ENCODE peak calls at places on chromosomes 7 and 10, in six cellular contexts. One of them, this sample, is unnamed.

GRCh38 chr10:101839421-101840063 is 4.1 kb downstream of the KCNIP2 start:
- DNase-seq in omental fat pad: no peak
- DNase-seq in heart right ventricle: no peak
- DNase-seq in H1: no peak
- DNase-seq in transverse colon: peak
- DNase-seq in B cell: peak
- DNase-seq in this sample: no peak

GRCh38 chr7:149261321-149261828 is 621 bp upstream of the ZNF783 start:
- DNase-seq in transverse colon: no peak
- DNase-seq in heart right ventricle: peak
- DNase-seq in H1: no peak
- DNase-seq in B cell: no peak
- DNase-seq in omental fat pad: no peak
- DNase-seq in this sample: no peak

GRCh38 chr7:89103564-89103963 is 308.0 kb upstream of the TEX47 start:
- DNase-seq in transverse colon: no peak
- DNase-seq in heart right ventricle: no peak
- DNase-seq in omental fat pad: no peak
- DNase-seq in B cell: no peak
- DNase-seq in H1: no peak
- DNase-seq in this sample: no peak

GRCh38 chr10:481636-482035 is 207.8 kb downstream of the DIP2C start:
- DNase-seq in B cell: no peak
- DNase-seq in omental fat pad: no peak
- DNase-seq in H1: no peak
- DNase-seq in heart right ventricle: no peak
- DNase-seq in transverse colon: no peak
- DNase-seq in this sample: no peak

GRCh38 chr10:50653142-50653541 is 29.4 kb upstream of the SGMS1 start:
- DNase-seq in transverse colon: no peak
- DNase-seq in omental fat pad: no peak
- DNase-seq in heart right ventricle: no peak
- DNase-seq in H1: no peak
- DNase-seq in B cell: peak
- DNase-seq in this sample: no peak

GRCh38 chr10:132705173-132705572 is 80.8 kb downstream of the NKX6-2 start:
- DNase-seq in transverse colon: no peak
- DNase-seq in heart right ventricle: no peak
- DNase-seq in omental fat pad: no peak
- DNase-seq in B cell: no peak
- DNase-seq in H1: no peak
- DNase-seq in this sample: no peak

GRCh38 chr7:12210179-12211053 is 678 bp upstream of the TMEM106B start:
- DNase-seq in transverse colon: peak
- DNase-seq in H1: no peak
- DNase-seq in B cell: peak
- DNase-seq in heart right ventricle: peak
- DNase-seq in omental fat pad: peak
- DNase-seq in this sample: no peak

GRCh38 chr7:141356096-141356495 is 195.1 kb upstream of the AGK start:
- DNase-seq in transverse colon: no peak
- DNase-seq in heart right ventricle: no peak
- DNase-seq in H1: no peak
- DNase-seq in B cell: no peak
- DNase-seq in omental fat pad: no peak
- DNase-seq in this sample: no peak

GRCh38 chr7:158074896-158075632 is 512.6 kb downstream of the PTPRN2 start:
- DNase-seq in H1: no peak
- DNase-seq in omental fat pad: no peak
- DNase-seq in B cell: no peak
- DNase-seq in heart right ventricle: no peak
- DNase-seq in transverse colon: no peak
- DNase-seq in this sample: no peak

GRCh38 chr10:88546462-88546861 is 36.7 kb downstream of the RNLS start:
- DNase-seq in omental fat pad: no peak
- DNase-seq in H1: no peak
- DNase-seq in transverse colon: no peak
- DNase-seq in B cell: no peak
- DNase-seq in heart right ventricle: no peak
- DNase-seq in this sample: no peak

GRCh38 chr10:62817763-62818425 is 1.7 kb upstream of the EGR2 start:
- DNase-seq in B cell: peak
- DNase-seq in heart right ventricle: peak
- DNase-seq in H1: peak
- DNase-seq in transverse colon: peak
- DNase-seq in omental fat pad: peak
- DNase-seq in this sample: peak

GRCh38 chr7:123711832-123712293 is 36.9 kb downstream of the WASL start:
- DNase-seq in H1: no peak
- DNase-seq in B cell: no peak
- DNase-seq in omental fat pad: no peak
- DNase-seq in transverse colon: no peak
- DNase-seq in heart right ventricle: no peak
- DNase-seq in this sample: no peak

GRCh38 chr10:119769886-119770285 is 44.0 kb downstream of the INPP5F start:
- DNase-seq in omental fat pad: no peak
- DNase-seq in H1: no peak
- DNase-seq in B cell: no peak
- DNase-seq in heart right ventricle: no peak
- DNase-seq in transverse colon: no peak
- DNase-seq in this sample: no peak

GRCh38 chr10:102628451-102628911 is 15.8 kb upstream of the TRIM8 start:
- DNase-seq in B cell: no peak
- DNase-seq in heart right ventricle: peak
- DNase-seq in H1: no peak
- DNase-seq in transverse colon: no peak
- DNase-seq in omental fat pad: no peak
- DNase-seq in this sample: no peak

GRCh38 chr10:77673086-77673485 is 35.5 kb upstream of the KCNMA1 start:
- DNase-seq in omental fat pad: no peak
- DNase-seq in heart right ventricle: no peak
- DNase-seq in transverse colon: no peak
- DNase-seq in H1: no peak
- DNase-seq in B cell: no peak
- DNase-seq in this sample: no peak

GRCh38 chr10:51109821-51110533 is 35.7 kb downstream of the PRKG1 start:
- DNase-seq in omental fat pad: no peak
- DNase-seq in B cell: no peak
- DNase-seq in H1: no peak
- DNase-seq in heart right ventricle: no peak
- DNase-seq in transverse colon: no peak
- DNase-seq in this sample: no peak

GRCh38 chr10:123655763-123656162 is 10.4 kb upstream of the GPR26 start:
- DNase-seq in H1: peak
- DNase-seq in omental fat pad: no peak
- DNase-seq in heart right ventricle: no peak
- DNase-seq in B cell: no peak
- DNase-seq in transverse colon: no peak
- DNase-seq in this sample: no peak

GRCh38 chr7:105353752-105354328 is 34.9 kb downstream of the SRPK2 start:
- DNase-seq in heart right ventricle: peak
- DNase-seq in B cell: no peak
- DNase-seq in H1: no peak
- DNase-seq in omental fat pad: no peak
- DNase-seq in transverse colon: peak
- DNase-seq in this sample: no peak

GRCh38 chr10:79488303-79488702 is 24.0 kb upstream of the EIF5AL1 start:
- DNase-seq in H1: no peak
- DNase-seq in B cell: no peak
- DNase-seq in heart right ventricle: peak
- DNase-seq in omental fat pad: peak
- DNase-seq in transverse colon: peak
- DNase-seq in this sample: peak

GRCh38 chr10:84076540-84077195 is 62.6 kb upstream of the GHITM start:
- DNase-seq in B cell: no peak
- DNase-seq in heart right ventricle: no peak
- DNase-seq in H1: no peak
- DNase-seq in omental fat pad: no peak
- DNase-seq in transverse colon: no peak
- DNase-seq in this sample: no peak
- TF ChIP-seq CTCF in B cell: peak
- TF ChIP-seq CTCF in heart right ventricle: no peak
- TF ChIP-seq CTCF in H1: peak
- TF ChIP-seq CTCF in omental fat pad: no peak
- TF ChIP-seq CTCF in transverse colon: peak
- TF ChIP-seq CTCF in this sample: no peak

DNA sequence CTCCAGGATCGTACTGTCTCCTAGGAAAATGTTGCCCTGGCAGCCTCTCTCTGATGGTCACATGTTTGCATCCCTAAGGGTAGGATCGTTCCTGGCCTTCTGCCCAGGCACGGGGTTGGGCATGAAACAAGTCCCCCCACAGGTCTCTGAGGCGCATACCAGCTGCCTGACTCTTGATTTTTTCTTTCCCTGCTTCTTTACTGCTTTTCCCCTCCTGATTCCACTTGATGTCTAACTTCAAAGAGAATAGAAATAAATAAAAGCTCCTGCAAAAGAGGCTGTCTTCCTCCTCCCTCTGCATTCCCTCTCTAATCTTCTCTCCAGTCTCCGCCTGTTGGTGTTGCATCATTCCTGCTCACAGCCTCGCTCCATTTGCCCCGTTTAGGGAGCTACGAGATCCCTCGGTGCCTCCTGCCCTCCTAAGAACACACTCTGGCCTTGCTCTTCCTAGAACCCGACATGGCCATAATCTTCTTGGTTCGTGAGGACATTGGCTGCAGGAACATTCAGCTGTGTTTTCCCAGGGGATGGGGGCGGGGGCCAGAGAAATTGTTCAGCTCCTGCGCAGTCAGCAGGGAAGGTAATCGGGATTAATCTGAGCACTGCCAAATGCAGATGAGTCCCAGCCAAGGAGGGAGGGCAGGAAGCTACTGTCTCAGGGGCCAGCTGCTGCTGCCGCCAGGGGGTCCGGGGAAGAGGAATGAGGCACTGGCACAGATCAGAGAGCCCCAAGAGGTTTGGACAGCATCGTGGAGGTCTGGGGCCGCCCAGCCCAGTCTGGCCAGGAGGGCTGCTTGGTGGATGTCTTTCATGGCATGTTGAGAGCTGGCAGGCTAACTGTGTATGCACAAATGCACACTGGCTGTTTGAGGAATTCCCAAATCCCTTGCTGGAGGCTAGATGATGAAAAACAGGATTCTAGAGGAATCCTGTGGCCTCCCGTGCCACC is 26.1 kb downstream of the LEP start:
- DNase-seq in transverse colon: peak
- DNase-seq in omental fat pad: no peak
- DNase-seq in H1: no peak
- DNase-seq in heart right ventricle: peak
- DNase-seq in B cell: no peak
- DNase-seq in this sample: no peak
- TF ChIP-seq CTCF in transverse colon: no peak
- TF ChIP-seq CTCF in omental fat pad: no peak
- TF ChIP-seq CTCF in H1: no peak
- TF ChIP-seq CTCF in heart right ventricle: no peak
- TF ChIP-seq CTCF in B cell: no peak
- TF ChIP-seq CTCF in this sample: no peak

GRCh38 chr7:24402655-24403054 is 118.7 kb downstream of the NPY start:
- DNase-seq in omental fat pad: no peak
- DNase-seq in heart right ventricle: no peak
- DNase-seq in B cell: no peak
- DNase-seq in transverse colon: no peak
- DNase-seq in H1: no peak
- DNase-seq in this sample: no peak

GRCh38 chr7:24403557-24403956 is 119.6 kb downstream of the NPY start:
- DNase-seq in heart right ventricle: no peak
- DNase-seq in omental fat pad: no peak
- DNase-seq in H1: no peak
- DNase-seq in B cell: no peak
- DNase-seq in transverse colon: no peak
- DNase-seq in this sample: no peak

GRCh38 chr7:24404315-24404714 is 120.3 kb downstream of the NPY start:
- DNase-seq in omental fat pad: no peak
- DNase-seq in heart right ventricle: no peak
- DNase-seq in transverse colon: no peak
- DNase-seq in B cell: no peak
- DNase-seq in H1: no peak
- DNase-seq in this sample: no peak

GRCh38 chr7:24405002-24405401 is 121.0 kb downstream of the NPY start:
- DNase-seq in B cell: no peak
- DNase-seq in transverse colon: no peak
- DNase-seq in H1: no peak
- DNase-seq in heart right ventricle: no peak
- DNase-seq in omental fat pad: no peak
- DNase-seq in this sample: no peak

DNA sequence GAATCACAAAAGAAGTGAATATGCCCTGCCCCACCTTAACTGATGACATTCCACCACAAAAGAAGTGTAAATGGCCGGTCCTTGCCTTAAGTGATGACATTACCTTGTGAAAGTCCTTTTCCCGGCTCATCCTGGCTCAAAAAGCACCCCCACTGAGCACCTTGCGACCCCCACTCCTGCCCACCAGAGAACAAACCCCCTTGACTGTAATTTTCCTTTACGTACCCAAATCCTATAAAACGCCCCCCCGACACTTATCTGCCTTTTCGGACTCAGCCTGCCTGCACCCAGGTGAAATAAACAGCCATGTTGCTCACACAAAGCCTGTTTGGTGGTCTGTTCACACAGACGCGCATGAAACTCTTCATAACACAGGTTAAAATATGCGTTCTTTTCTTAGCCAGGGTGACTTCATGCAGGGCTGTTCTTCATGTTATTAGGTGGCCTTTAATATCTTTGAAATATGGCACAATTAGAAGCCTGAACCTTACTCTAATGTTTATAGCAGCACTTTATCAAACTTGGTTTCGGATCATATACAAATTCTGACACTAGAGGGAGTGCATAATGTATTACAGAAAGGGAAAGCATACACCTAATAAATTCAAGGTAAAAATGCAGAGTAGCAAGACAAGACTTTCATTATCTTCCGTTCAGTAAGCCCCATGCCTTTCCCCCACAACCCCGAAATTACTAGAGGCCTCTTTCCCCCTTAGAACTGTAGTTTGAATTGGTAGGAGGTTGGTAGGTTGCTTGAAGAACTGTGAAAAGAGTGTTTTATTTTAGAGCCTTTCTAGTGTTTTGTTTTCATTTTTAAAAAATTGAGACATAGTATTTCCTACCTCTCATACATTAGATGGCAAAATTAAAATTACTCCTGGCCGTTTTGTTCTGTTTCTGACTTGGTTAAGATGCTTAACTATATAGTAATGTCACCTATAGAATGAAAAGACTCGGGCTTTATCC is 117.9 kb downstream of the NPY start:
- DNase-seq in H1: no peak
- DNase-seq in transverse colon: no peak
- DNase-seq in omental fat pad: no peak
- DNase-seq in B cell: no peak
- DNase-seq in heart right ventricle: no peak
- DNase-seq in this sample: no peak
- TF ChIP-seq CTCF in H1: no peak
- TF ChIP-seq CTCF in transverse colon: no peak
- TF ChIP-seq CTCF in omental fat pad: no peak
- TF ChIP-seq CTCF in B cell: peak
- TF ChIP-seq CTCF in heart right ventricle: peak
- TF ChIP-seq CTCF in this sample: no peak

GRCh38 chr7:151116603-151117002 is 30.3 kb downstream of the AGAP3 start:
- DNase-seq in B cell: no peak
- DNase-seq in heart right ventricle: no peak
- DNase-seq in H1: no peak
- DNase-seq in omental fat pad: no peak
- DNase-seq in transverse colon: no peak
- DNase-seq in this sample: no peak
- TF ChIP-seq CTCF in B cell: no peak
- TF ChIP-seq CTCF in heart right ventricle: no peak
- TF ChIP-seq CTCF in H1: no peak
- TF ChIP-seq CTCF in omental fat pad: no peak
- TF ChIP-seq CTCF in transverse colon: no peak
- TF ChIP-seq CTCF in this sample: no peak

GRCh38 chr10:70114902-70115301 is 17.7 kb downstream of the AIFM2 start:
- DNase-seq in omental fat pad: no peak
- DNase-seq in H1: no peak
- DNase-seq in transverse colon: no peak
- DNase-seq in B cell: no peak
- DNase-seq in heart right ventricle: no peak
- DNase-seq in this sample: no peak
- TF ChIP-seq CTCF in omental fat pad: no peak
- TF ChIP-seq CTCF in H1: peak
- TF ChIP-seq CTCF in transverse colon: no peak
- TF ChIP-seq CTCF in B cell: no peak
- TF ChIP-seq CTCF in heart right ventricle: no peak
- TF ChIP-seq CTCF in this sample: no peak

This sample was measured in ascending aorta.